ENCODE peak calls at places on chromosomes 3 and 15, in six cellular contexts. H is AG10803, V is cardiac fibroblast, K is fibroblast of mammary gland, D is ovary, P is brain microvascular endothelial cell. L is an unnamed sample.

GRCh38 chr3:119427669-119428068 is 35.7 kb downstream of the TMEM39A start:
- DNase-seq in H (no peak), V (no peak), K (peak), D (no peak), P (no peak), L (no peak)

GRCh38 chr15:80750591-80750990 is 28.6 kb upstream of the CEMIP start:
- DNase-seq in H (no peak), V (no peak), K (no peak), D (no peak), P (no peak), L (no peak)

GRCh38 chr3:159828542-159828943 is 160.1 kb upstream of the IL12A start:
- DNase-seq in H (peak), V (peak), K (peak), D (no peak), P (no peak), L (peak)

GRCh38 chr15:52021128-52021671 is 2.2 kb downstream of the MAPK6 start:
- DNase-seq in H (peak), V (peak), K (peak), D (no peak), P (peak), L (peak)

GRCh38 chr15:55434989-55435825 is 26.9 kb downstream of the PIERCE2 start:
- DNase-seq in H (peak), V (peak), K (peak), D (no peak), P (peak), L (peak)

GRCh38 chr3:51549311-51549710 is 10.8 kb downstream of the RAD54L2 start:
- DNase-seq in H (no peak), V (no peak), K (no peak), D (no peak), P (no peak), L (no peak)

GRCh38 chr3:99981138-99981537 is 133.2 kb downstream of the FILIP1L start:
- DNase-seq in H (no peak), V (no peak), K (no peak), D (no peak), P (no peak), L (no peak)

GRCh38 chr3:172347895-172348680 is 100.2 kb downstream of the GHSR start:
- DNase-seq in H (no peak), V (no peak), K (no peak), D (no peak), P (no peak), L (no peak)

GRCh38 chr3:149609595-149609994 is 48.2 kb downstream of the WWTR1 start:
- DNase-seq in H (no peak), V (no peak), K (no peak), D (no peak), P (no peak), L (no peak)

GRCh38 chr15:83380026-83380425 is 67.1 kb upstream of the SH3GL3 start:
- DNase-seq in H (peak), V (no peak), K (peak), D (no peak), P (no peak), L (peak)

GRCh38 chr15:38536201-38536676 is 28.4 kb downstream of the RASGRP1 start:
- DNase-seq in H (peak), V (peak), K (peak), D (peak), P (peak), L (peak)

GRCh38 chr15:85473455-85473854 is 93.1 kb downstream of the AKAP13 start:
- DNase-seq in H (peak), V (peak), K (peak), D (no peak), P (peak), L (peak)

GRCh38 chr3:72591522-72592421 is 256.5 kb downstream of the SHQ1 start:
- DNase-seq in H (peak), V (peak), K (peak), D (peak), P (peak), L (peak)

GRCh38 chr15:58678683-58679082 is 70.8 kb downstream of the ADAM10 start:
- DNase-seq in H (no peak), V (peak), K (peak), D (no peak), P (peak), L (no peak)

GRCh38 chr3:191549377-191549776 is 88.4 kb downstream of the PYDC2 start:
- DNase-seq in H (no peak), V (no peak), K (no peak), D (no peak), P (no peak), L (no peak)

GRCh38 chr3:195760345-195760983 is 39.7 kb downstream of the MUC20 start:
- DNase-seq in H (no peak), V (peak), K (peak), D (peak), P (no peak), L (no peak)

GRCh38 chr3:62300617-62301016 is 72.7 kb downstream of the FEZF2 start:
- DNase-seq in H (no peak), V (no peak), K (no peak), D (no peak), P (no peak), L (no peak)

GRCh38 chr3:103949690-103950089 is 1417.0 kb upstream of the ALCAM start:
- DNase-seq in H (no peak), V (no peak), K (no peak), D (no peak), P (no peak), L (no peak)

GRCh38 chr3:16609927-16610580 is 4.8 kb upstream of the DAZL start:
- DNase-seq in H (peak), V (peak), K (peak), D (no peak), P (no peak), L (no peak)

GRCh38 chr15:58396181-58396580 is 35.6 kb upstream of the LIPC start:
- DNase-seq in H (peak), V (peak), K (peak), D (no peak), P (peak), L (peak)

GRCh38 chr3:126734324-126734723 is 30.3 kb downstream of the CHCHD6 start:
- DNase-seq in H (no peak), V (no peak), K (no peak), D (no peak), P (no peak), L (no peak)

GRCh38 chr15:43520138-43520537 is 2.7 kb downstream of the MAP1A start:
- DNase-seq in H (no peak), V (no peak), K (no peak), D (no peak), P (no peak), L (no peak)

GRCh38 chr3:111801697-111802655 is 57.1 kb upstream of the PHLDB2 start:
- DNase-seq in H (peak), V (peak), K (peak), D (no peak), P (peak), L (peak)

GRCh38 chr15:58551764-58552504 is 120.1 kb downstream of the LIPC start:
- DNase-seq in H (peak), V (peak), K (peak), D (peak), P (peak), L (peak)

GRCh38 chr3:159131376-159131775 is 329.5 kb downstream of the MFSD1 start:
- DNase-seq in H (no peak), V (no peak), K (no peak), D (no peak), P (no peak), L (no peak)

GRCh38 chr3:171873561-171873960 is 30.4 kb downstream of the TMEM212 start:
- DNase-seq in H (peak), V (peak), K (peak), D (no peak), P (peak), L (peak)

DNA sequence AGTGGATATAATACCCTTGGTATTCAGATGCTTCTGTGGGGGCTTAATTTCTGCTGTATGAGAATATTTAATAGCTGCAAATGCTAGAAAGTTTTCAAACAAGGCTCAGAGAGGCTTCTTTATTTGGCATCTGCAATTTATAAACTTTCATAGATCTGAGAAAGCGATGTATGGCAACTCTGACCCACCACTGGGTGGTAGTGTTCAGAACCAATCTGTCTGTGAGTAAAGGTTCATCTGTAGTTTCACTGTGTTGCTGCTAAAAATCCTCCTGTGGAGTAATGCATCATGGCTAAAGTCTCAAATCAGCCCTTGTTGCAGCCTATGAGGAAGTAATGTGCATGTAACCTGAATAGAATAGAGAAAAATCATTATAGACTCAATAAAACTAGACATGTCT is 47.4 kb downstream of the CLSTN2 start:
- DNase-seq in H (no peak), V (peak), K (peak), D (no peak), P (no peak), L (no peak)
- TF ChIP-seq CTCF in H (no peak), V (no peak), K (no peak), D (no peak), P (peak), L (peak)

GRCh38 chr3:185937689-185938374 is at the start of gene TRA2B:
- DNase-seq in H (peak), V (peak), K (peak), D (peak), P (peak), L (peak)
- TF ChIP-seq CTCF in H (peak), V (peak), K (peak), D (peak), P (peak), L (peak)

GRCh38 chr3:132343018-132343612 is 25.9 kb downstream of the ACP3 start:
- DNase-seq in H (peak), V (peak), K (peak), D (no peak), P (peak), L (peak)

GRCh38 chr3:132344666-132345280 is 27.6 kb downstream of the ACP3 start:
- DNase-seq in H (peak), V (no peak), K (peak), D (no peak), P (no peak), L (no peak)

GRCh38 chr3:132341746-132342145 is 24.5 kb downstream of the ACP3 start:
- DNase-seq in H (no peak), V (peak), K (no peak), D (no peak), P (no peak), L (no peak)

GRCh38 chr3:132342615-132343014 is 25.4 kb downstream of the ACP3 start:
- DNase-seq in H (no peak), V (no peak), K (no peak), D (no peak), P (no peak), L (no peak)

DNA sequence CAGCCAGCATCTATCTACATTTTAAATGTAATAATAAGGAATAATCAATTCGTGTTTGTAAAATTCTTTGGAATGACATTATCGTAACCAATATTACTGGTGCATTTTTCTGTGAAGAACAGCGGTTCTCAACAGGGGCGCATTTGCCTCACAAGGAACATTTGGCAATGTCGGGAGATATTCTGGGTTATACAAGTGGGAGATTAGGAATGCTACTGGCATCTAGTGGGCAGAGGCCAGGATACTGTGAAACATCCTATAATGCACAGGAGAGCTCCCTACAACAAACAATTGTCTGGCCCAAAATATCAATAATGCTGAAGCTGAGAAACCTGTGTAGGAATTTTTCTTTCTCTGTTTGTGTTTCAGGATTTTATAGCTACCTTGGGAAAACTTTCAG is 25.0 kb downstream of the ACP3 start:
- DNase-seq in H (no peak), V (peak), K (peak), D (no peak), P (no peak), L (no peak)
- TF ChIP-seq CTCF in H (no peak), V (no peak), K (peak), D (no peak), P (peak), L (no peak)

DNA sequence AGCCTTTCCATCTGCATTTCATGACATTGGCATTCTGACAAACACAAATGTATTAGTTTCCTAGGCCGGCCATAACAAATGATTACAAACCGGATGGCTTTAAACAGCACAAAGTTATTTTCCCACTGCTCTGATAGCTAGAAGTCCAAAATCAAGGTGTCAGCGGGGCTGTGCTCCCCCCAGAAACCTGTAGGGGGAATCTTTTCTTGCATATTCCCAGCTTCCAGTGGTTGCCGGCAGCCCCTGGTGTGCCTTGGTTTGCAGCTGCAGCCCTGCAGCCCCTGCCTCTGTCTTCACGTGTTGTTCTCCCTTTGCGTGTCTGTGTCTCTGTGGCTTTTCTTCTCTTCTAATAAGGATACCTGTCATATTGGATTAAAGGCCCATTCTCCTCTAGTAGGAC is 79.0 kb upstream of the CDV3 start:
- DNase-seq in H (peak), V (peak), K (peak), D (no peak), P (peak), L (no peak)
- TF ChIP-seq CTCF in H (peak), V (peak), K (peak), D (no peak), P (peak), L (peak)

DNA sequence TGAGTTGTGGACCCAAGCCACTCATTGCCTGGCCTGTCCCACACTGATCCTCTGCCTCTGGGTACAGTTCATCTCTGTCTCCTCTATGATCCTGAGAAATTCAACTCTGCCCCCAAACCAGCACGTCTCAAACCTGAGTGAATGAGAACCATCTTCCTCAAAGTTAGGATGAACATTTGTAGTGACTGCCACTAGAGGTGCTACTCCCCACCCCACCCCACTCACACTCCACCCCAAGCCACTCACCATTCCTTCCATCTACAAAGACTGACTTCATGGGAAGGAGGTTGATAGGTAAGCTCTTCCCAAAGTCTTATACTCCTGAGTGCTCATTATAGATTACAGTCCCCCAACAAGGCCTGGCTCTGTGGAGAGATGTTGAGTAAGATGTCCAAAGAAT is 43.8 kb downstream of the NEK10 start:
- DNase-seq in H (no peak), V (no peak), K (no peak), D (no peak), P (no peak), L (no peak)
- TF ChIP-seq CTCF in H (no peak), V (peak), K (no peak), D (no peak), P (peak), L (peak)

DNA sequence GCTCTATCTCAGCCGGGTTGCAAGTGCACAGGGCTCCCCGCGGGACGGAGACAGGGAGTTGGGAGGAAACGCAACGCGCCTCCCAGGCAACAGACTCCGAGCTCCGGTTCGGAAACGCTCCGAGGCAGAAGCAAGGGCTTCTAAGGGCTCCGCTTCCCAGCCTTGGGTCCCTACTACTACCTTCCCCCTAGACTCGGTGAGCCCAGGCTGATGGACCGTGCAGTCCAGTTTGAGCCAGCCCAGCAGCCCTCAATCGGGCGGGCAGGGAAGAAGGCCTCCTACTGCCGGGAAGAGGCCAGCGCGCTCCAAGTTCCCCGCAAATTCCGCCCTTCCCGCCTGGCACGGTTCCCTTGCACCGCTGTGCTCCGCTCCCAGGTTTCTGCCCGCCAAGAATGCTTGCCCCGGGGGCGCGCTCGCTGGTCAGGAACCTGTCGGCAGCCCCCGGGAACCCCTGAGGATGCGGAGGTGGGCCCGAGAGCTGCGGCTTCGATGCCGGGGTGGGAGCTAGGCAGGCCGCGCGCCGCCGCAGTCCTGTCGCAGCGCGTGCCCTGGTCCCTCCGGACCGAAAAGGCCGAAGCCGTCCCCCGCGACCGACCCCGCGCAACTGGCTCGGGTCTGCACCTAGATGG is 728 bp downstream of the TRANK1 start:
- DNase-seq in H (peak), V (peak), K (peak), D (peak), P (no peak), L (peak)
- TF ChIP-seq CTCF in H (no peak), V (no peak), K (no peak), D (no peak), P (peak), L (no peak)

DNA sequence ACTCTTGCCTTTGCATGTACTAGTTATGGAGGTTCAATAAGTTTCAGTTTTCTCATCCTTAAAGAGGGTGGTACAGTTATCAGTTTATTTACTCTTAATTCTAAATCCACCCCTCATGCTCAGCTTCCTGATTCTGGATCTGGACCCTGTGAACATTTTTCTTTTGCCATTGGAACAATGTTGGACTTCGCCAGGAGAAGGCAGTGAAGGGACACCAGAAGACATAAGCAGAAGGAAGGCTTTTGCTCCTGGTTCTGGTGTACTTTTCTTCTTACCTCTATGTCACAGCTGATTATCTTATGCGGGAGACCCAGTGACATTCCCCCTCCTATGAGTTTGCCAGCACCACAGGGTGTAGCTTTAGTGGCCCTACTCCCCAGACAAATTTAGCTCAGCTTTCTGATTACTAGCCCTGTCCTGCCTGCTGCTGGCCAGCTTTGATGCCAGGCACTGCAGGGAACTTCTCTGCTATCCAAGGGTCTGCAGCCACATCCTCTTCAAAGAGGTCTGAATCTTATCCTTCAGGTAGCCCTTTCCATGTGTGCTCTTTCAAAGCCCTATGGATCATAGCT is 466.3 kb upstream of the EPHA3 start:
- DNase-seq in H (peak), V (no peak), K (no peak), D (no peak), P (no peak), L (no peak)
- TF ChIP-seq CTCF in H (peak), V (no peak), K (no peak), D (no peak), P (peak), L (no peak)

GRCh38 chr3:66378256-66378655 is 122.6 kb downstream of the LRIG1 start:
- DNase-seq in H (no peak), V (no peak), K (peak), D (no peak), P (no peak), L (no peak)
- TF ChIP-seq CTCF in H (peak), V (peak), K (peak), D (no peak), P (peak), L (peak)

GRCh38 chr3:133868166-133868565 is 27.5 kb downstream of the RAB6B start:
- DNase-seq in H (no peak), V (no peak), K (no peak), D (peak), P (no peak), L (no peak)

GRCh38 chr3:133864616-133865015 is 31.1 kb downstream of the RAB6B start:
- DNase-seq in H (no peak), V (no peak), K (no peak), D (no peak), P (no peak), L (no peak)

GRCh38 chr3:133863865-133864264 is 31.8 kb downstream of the RAB6B start:
- DNase-seq in H (no peak), V (no peak), K (no peak), D (no peak), P (no peak), L (no peak)

GRCh38 chr3:133866141-133866540 is 29.5 kb downstream of the RAB6B start:
- DNase-seq in H (no peak), V (no peak), K (no peak), D (no peak), P (no peak), L (no peak)

GRCh38 chr3:133865136-133865855 is 30.4 kb downstream of the RAB6B start:
- DNase-seq in H (no peak), V (no peak), K (no peak), D (no peak), P (no peak), L (no peak)
- TF ChIP-seq CTCF in H (no peak), V (peak), K (no peak), D (no peak), P (peak), L (peak)